ENCODE peak calls at places on chromosomes 6 and 20, in ten cellular contexts. One of them, this sample, is unnamed. For H3K36me3, the result is how much of the 10 kb centered on the place peaks cover.

GRCh38 chr6:119442776-119443184 is 93.2 kb upstream of the MAN1A1 start:
- DNase-seq in fibroblast of lung: no peak
- DNase-seq in A673: no peak
- DNase-seq in cardiac muscle cell: no peak
- DNase-seq in CD8-positive, alpha-beta T cell: no peak
- DNase-seq in keratinocyte: no peak
- DNase-seq in brain microvascular endothelial cell: no peak
- DNase-seq in psoas muscle: no peak
- DNase-seq in sigmoid colon: peak
- DNase-seq in Peyer's patch: peak
- DNase-seq in this sample: no peak

GRCh38 chr20:1734269-1734858 is 76.8 kb upstream of the SIRPG start:
- DNase-seq in cardiac muscle cell: no peak
- DNase-seq in fibroblast of lung: peak
- DNase-seq in CD8-positive, alpha-beta T cell: peak
- DNase-seq in sigmoid colon: no peak
- DNase-seq in Peyer's patch: no peak
- DNase-seq in keratinocyte: no peak
- DNase-seq in brain microvascular endothelial cell: peak
- DNase-seq in A673: peak
- DNase-seq in psoas muscle: no peak
- DNase-seq in this sample: no peak

GRCh38 chr6:55541024-55541423 is 38.0 kb downstream of the HMGCLL1 start:
- DNase-seq in brain microvascular endothelial cell: no peak
- DNase-seq in cardiac muscle cell: no peak
- DNase-seq in psoas muscle: no peak
- DNase-seq in A673: no peak
- DNase-seq in fibroblast of lung: no peak
- DNase-seq in Peyer's patch: no peak
- DNase-seq in CD8-positive, alpha-beta T cell: no peak
- DNase-seq in keratinocyte: no peak
- DNase-seq in sigmoid colon: no peak
- DNase-seq in this sample: no peak

GRCh38 chr6:145469021-145469420 is 266.3 kb downstream of the EPM2A start:
- DNase-seq in psoas muscle: no peak
- DNase-seq in A673: no peak
- DNase-seq in brain microvascular endothelial cell: no peak
- DNase-seq in Peyer's patch: no peak
- DNase-seq in CD8-positive, alpha-beta T cell: no peak
- DNase-seq in cardiac muscle cell: no peak
- DNase-seq in fibroblast of lung: no peak
- DNase-seq in keratinocyte: no peak
- DNase-seq in sigmoid colon: no peak
- DNase-seq in this sample: no peak

GRCh38 chr20:47993035-47993755 is 207.9 kb upstream of the SULF2 start:
- DNase-seq in sigmoid colon: no peak
- DNase-seq in A673: no peak
- DNase-seq in Peyer's patch: no peak
- DNase-seq in fibroblast of lung: no peak
- DNase-seq in brain microvascular endothelial cell: no peak
- DNase-seq in psoas muscle: no peak
- DNase-seq in CD8-positive, alpha-beta T cell: no peak
- DNase-seq in keratinocyte: no peak
- DNase-seq in cardiac muscle cell: no peak
- DNase-seq in this sample: no peak

GRCh38 chr20:38184098-38184497 is 19.0 kb upstream of the TGM2 start:
- DNase-seq in cardiac muscle cell: no peak
- DNase-seq in psoas muscle: no peak
- DNase-seq in A673: no peak
- DNase-seq in sigmoid colon: no peak
- DNase-seq in fibroblast of lung: peak
- DNase-seq in CD8-positive, alpha-beta T cell: no peak
- DNase-seq in brain microvascular endothelial cell: no peak
- DNase-seq in Peyer's patch: no peak
- DNase-seq in keratinocyte: no peak
- DNase-seq in this sample: no peak

GRCh38 chr6:134875367-134875766 is 74.5 kb downstream of the ALDH8A1 start:
- DNase-seq in fibroblast of lung: peak
- DNase-seq in A673: no peak
- DNase-seq in brain microvascular endothelial cell: no peak
- DNase-seq in Peyer's patch: no peak
- DNase-seq in psoas muscle: no peak
- DNase-seq in CD8-positive, alpha-beta T cell: no peak
- DNase-seq in sigmoid colon: no peak
- DNase-seq in keratinocyte: no peak
- DNase-seq in cardiac muscle cell: no peak
- DNase-seq in this sample: no peak

GRCh38 chr6:118536478-118536877 is 11.6 kb upstream of the PLN start:
- DNase-seq in Peyer's patch: no peak
- DNase-seq in A673: no peak
- DNase-seq in sigmoid colon: no peak
- DNase-seq in fibroblast of lung: peak
- DNase-seq in brain microvascular endothelial cell: no peak
- DNase-seq in keratinocyte: no peak
- DNase-seq in psoas muscle: no peak
- DNase-seq in cardiac muscle cell: no peak
- DNase-seq in CD8-positive, alpha-beta T cell: no peak
- DNase-seq in this sample: no peak

GRCh38 chr6:157238346-157238745 is 85.0 kb downstream of the TMEM242 start:
- DNase-seq in fibroblast of lung: no peak
- DNase-seq in CD8-positive, alpha-beta T cell: no peak
- DNase-seq in sigmoid colon: peak
- DNase-seq in A673: no peak
- DNase-seq in psoas muscle: no peak
- DNase-seq in keratinocyte: no peak
- DNase-seq in cardiac muscle cell: no peak
- DNase-seq in Peyer's patch: no peak
- DNase-seq in brain microvascular endothelial cell: no peak
- DNase-seq in this sample: no peak

GRCh38 chr20:22447448-22447778 is 137.0 kb downstream of the FOXA2 start:
- DNase-seq in A673: no peak
- DNase-seq in brain microvascular endothelial cell: no peak
- DNase-seq in CD8-positive, alpha-beta T cell: no peak
- DNase-seq in psoas muscle: no peak
- DNase-seq in fibroblast of lung: no peak
- DNase-seq in cardiac muscle cell: no peak
- DNase-seq in Peyer's patch: no peak
- DNase-seq in keratinocyte: no peak
- DNase-seq in sigmoid colon: no peak
- DNase-seq in this sample: no peak

GRCh38 chr20:25750765-25751696 is 54.4 kb upstream of the ZNF337 start:
- DNase-seq in A673: peak
- DNase-seq in keratinocyte: peak
- DNase-seq in sigmoid colon: peak
- DNase-seq in cardiac muscle cell: peak
- DNase-seq in fibroblast of lung: peak
- DNase-seq in psoas muscle: peak
- DNase-seq in CD8-positive, alpha-beta T cell: peak
- DNase-seq in Peyer's patch: peak
- DNase-seq in brain microvascular endothelial cell: peak
- DNase-seq in this sample: no peak

GRCh38 chr6:31826793-31827285 is 699 bp upstream of the HSPA1B start:
- DNase-seq in CD8-positive, alpha-beta T cell: peak
- DNase-seq in brain microvascular endothelial cell: no peak
- DNase-seq in A673: peak
- DNase-seq in fibroblast of lung: peak
- DNase-seq in sigmoid colon: peak
- DNase-seq in cardiac muscle cell: peak
- DNase-seq in Peyer's patch: peak
- DNase-seq in keratinocyte: no peak
- DNase-seq in psoas muscle: peak
- DNase-seq in this sample: peak

GRCh38 chr6:159184559-159184958 is 15.4 kb downstream of the FNDC1 start:
- DNase-seq in Peyer's patch: no peak
- DNase-seq in fibroblast of lung: peak
- DNase-seq in sigmoid colon: no peak
- DNase-seq in A673: no peak
- DNase-seq in CD8-positive, alpha-beta T cell: no peak
- DNase-seq in keratinocyte: no peak
- DNase-seq in cardiac muscle cell: no peak
- DNase-seq in psoas muscle: no peak
- DNase-seq in brain microvascular endothelial cell: no peak
- DNase-seq in this sample: peak

GRCh38 chr6:40586369-40586768 is 795 bp downstream of the LRFN2 start:
- DNase-seq in A673: peak
- DNase-seq in fibroblast of lung: no peak
- DNase-seq in sigmoid colon: no peak
- DNase-seq in CD8-positive, alpha-beta T cell: no peak
- DNase-seq in cardiac muscle cell: no peak
- DNase-seq in keratinocyte: no peak
- DNase-seq in Peyer's patch: no peak
- DNase-seq in psoas muscle: no peak
- DNase-seq in brain microvascular endothelial cell: no peak
- DNase-seq in this sample: no peak

DNA sequence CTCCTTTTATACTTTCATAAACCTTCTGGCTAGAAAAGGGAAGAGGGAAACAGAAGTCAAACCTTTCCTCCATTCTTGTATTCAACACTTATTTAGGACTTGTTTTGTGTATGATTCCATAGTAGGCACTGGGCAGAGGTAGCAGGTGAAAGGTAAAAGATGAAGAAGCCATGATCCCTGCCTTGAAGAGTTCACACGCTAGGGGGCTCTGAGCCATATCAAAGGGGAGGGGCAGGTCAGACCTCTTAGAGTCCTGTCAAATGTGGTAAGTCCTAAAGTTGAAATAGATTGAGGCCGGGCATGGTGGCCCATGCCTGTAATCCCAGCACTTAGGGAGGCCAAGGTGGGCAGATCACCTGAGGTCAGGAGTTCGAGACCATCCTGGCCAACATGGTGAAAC is 85.5 kb downstream of the NDUFAF5 start:
- DNase-seq in keratinocyte: no peak
- DNase-seq in psoas muscle: no peak
- DNase-seq in A673: no peak
- DNase-seq in CD8-positive, alpha-beta T cell: no peak
- DNase-seq in sigmoid colon: no peak
- DNase-seq in brain microvascular endothelial cell: no peak
- DNase-seq in fibroblast of lung: no peak
- DNase-seq in Peyer's patch: no peak
- DNase-seq in cardiac muscle cell: no peak
- DNase-seq in this sample: no peak
- TF ChIP-seq CTCF in keratinocyte: no peak
- TF ChIP-seq CTCF in psoas muscle: no peak
- TF ChIP-seq CTCF in A673: no peak
- TF ChIP-seq CTCF in CD8-positive, alpha-beta T cell: no peak
- TF ChIP-seq CTCF in sigmoid colon: no peak
- TF ChIP-seq CTCF in brain microvascular endothelial cell: no peak
- TF ChIP-seq CTCF in fibroblast of lung: no peak
- TF ChIP-seq CTCF in Peyer's patch: no peak
- TF ChIP-seq CTCF in cardiac muscle cell: no peak
- TF ChIP-seq CTCF in this sample: no peak

DNA sequence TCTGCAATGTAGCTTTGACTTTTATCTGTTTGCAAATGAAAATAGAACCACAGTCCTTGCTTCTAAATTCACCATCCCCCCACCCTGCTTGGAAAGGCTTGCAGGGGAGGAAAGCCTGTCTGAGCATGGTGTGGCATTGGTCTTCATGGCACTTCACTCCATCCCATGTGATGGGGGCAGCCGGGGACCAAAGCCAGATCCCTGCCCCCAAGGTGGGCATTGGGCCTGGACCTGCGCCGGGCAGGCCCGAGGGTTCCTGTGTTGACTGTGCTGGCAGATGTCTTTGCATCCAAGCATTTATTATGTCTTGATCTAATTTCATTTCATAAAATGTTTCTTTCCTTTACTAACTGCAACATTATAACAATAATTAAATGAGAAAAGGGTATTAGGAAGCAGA is 120.0 kb downstream of the SYNDIG1 start:
- DNase-seq in sigmoid colon: no peak
- DNase-seq in A673: no peak
- DNase-seq in psoas muscle: no peak
- DNase-seq in fibroblast of lung: no peak
- DNase-seq in keratinocyte: no peak
- DNase-seq in brain microvascular endothelial cell: no peak
- DNase-seq in Peyer's patch: no peak
- DNase-seq in cardiac muscle cell: no peak
- DNase-seq in CD8-positive, alpha-beta T cell: peak
- DNase-seq in this sample: no peak
- H3K4me3 ChIP-seq in sigmoid colon: no peak
- H3K4me3 ChIP-seq in A673: no peak
- H3K4me3 ChIP-seq in psoas muscle: no peak
- H3K4me3 ChIP-seq in fibroblast of lung: no peak
- H3K4me3 ChIP-seq in keratinocyte: no peak
- H3K4me3 ChIP-seq in brain microvascular endothelial cell: no peak
- H3K4me3 ChIP-seq in Peyer's patch: no peak
- H3K4me3 ChIP-seq in cardiac muscle cell: no peak
- H3K4me3 ChIP-seq in CD8-positive, alpha-beta T cell: no peak
- H3K4me3 ChIP-seq in this sample: no peak

DNA sequence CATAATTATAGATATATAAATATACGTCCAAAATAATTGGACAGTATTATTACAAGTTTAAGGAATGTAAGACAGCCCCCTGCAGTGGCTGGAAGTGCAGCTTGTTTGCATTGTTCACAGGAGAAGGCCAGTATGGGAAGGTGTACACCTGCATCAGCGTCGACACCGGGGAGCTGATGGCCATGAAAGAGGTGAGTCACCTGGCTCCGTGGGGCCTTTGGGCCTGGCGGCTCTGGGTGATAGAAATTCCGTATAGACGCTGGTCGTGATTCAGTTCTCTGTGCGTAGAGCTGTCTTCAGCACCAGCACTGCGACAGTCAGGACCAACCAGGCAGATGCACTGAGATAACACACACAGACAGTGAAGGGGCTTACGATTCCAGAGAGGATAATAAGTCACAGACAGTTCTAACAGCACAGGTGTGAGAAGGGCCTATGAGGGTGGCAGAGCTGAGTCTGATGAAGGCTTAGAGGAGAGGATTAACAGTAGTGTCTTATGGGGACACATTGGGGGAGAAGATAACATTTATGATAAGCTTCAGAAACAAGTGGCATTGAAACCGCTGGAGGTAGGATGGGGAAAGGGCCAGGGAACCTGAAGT is 116.3 kb downstream of the MAP3K4 start:
- DNase-seq in cardiac muscle cell: no peak
- DNase-seq in Peyer's patch: no peak
- DNase-seq in A673: no peak
- DNase-seq in sigmoid colon: no peak
- DNase-seq in brain microvascular endothelial cell: no peak
- DNase-seq in psoas muscle: no peak
- DNase-seq in CD8-positive, alpha-beta T cell: no peak
- DNase-seq in fibroblast of lung: no peak
- DNase-seq in keratinocyte: no peak
- DNase-seq in this sample: no peak
- H3K36me3 ChIP-seq in cardiac muscle cell: half or more
- H3K36me3 ChIP-seq in Peyer's patch: under half
- H3K36me3 ChIP-seq in A673: half or more
- H3K36me3 ChIP-seq in sigmoid colon: under half
- H3K36me3 ChIP-seq in brain microvascular endothelial cell: under half
- H3K36me3 ChIP-seq in psoas muscle: half or more
- H3K36me3 ChIP-seq in CD8-positive, alpha-beta T cell: under half
- H3K36me3 ChIP-seq in fibroblast of lung: under half
- H3K36me3 ChIP-seq in keratinocyte: under half
- H3K36me3 ChIP-seq in this sample: under half

DNA sequence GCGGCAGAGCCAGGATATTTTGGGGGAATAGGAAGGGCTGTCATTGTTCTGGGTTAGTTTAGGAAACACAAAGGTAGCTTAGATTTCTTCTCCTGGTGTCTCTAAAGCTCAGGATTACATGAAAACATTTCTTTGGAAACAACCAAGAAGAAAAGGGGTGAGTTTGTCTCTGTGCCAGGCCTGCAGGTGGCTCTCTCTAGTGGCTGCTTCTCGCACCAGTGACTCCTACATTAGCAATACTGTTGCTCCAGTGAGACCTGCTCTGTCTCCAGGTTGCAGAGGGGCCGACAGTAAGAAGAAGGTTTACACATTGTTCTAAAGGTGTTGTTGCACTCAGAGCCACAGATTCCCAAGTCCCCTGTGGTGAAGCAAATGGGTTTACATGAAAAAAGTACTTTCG is 104.6 kb upstream of the GLP1R start:
- DNase-seq in A673: no peak
- DNase-seq in CD8-positive, alpha-beta T cell: no peak
- DNase-seq in keratinocyte: no peak
- DNase-seq in sigmoid colon: no peak
- DNase-seq in Peyer's patch: no peak
- DNase-seq in cardiac muscle cell: no peak
- DNase-seq in psoas muscle: no peak
- DNase-seq in brain microvascular endothelial cell: no peak
- DNase-seq in fibroblast of lung: no peak
- DNase-seq in this sample: no peak
- TF ChIP-seq CTCF in A673: peak
- TF ChIP-seq CTCF in CD8-positive, alpha-beta T cell: no peak
- TF ChIP-seq CTCF in keratinocyte: peak
- TF ChIP-seq CTCF in sigmoid colon: no peak
- TF ChIP-seq CTCF in Peyer's patch: no peak
- TF ChIP-seq CTCF in cardiac muscle cell: no peak
- TF ChIP-seq CTCF in psoas muscle: no peak
- TF ChIP-seq CTCF in brain microvascular endothelial cell: peak
- TF ChIP-seq CTCF in fibroblast of lung: no peak
- TF ChIP-seq CTCF in this sample: no peak

This sample was measured in BJ.